ENCODE peak calls at places on chromosomes 1 and 21, in seven cellular contexts. M is HCT116, X is uterus, W is left ventricle myocardium inferior, T is adipocyte, B is IMR-90, F is neural progenitor cell. P is an unnamed sample. For H3K9me3, the result is how much of the 10 kb centered on the place peaks cover.

GRCh38 chr1:169295846-169296245 is 71.8 kb downstream of the NME7 start:
- DNase-seq in M (no peak), X (no peak), W (no peak), T (no peak), B (no peak), F (no peak), P (no peak)

GRCh38 chr1:202562443-202563060 is 147.7 kb downstream of the SYT2 start:
- DNase-seq in M (no peak), X (no peak), W (no peak), T (peak), B (no peak), F (no peak), P (no peak)

GRCh38 chr1:205344010-205344808 is 12.5 kb downstream of the KLHDC8A start:
- DNase-seq in M (no peak), X (no peak), W (no peak), T (peak), B (no peak), F (peak), P (no peak)

GRCh38 chr1:234731371-234732085 is 121.5 kb upstream of the IRF2BP2 start:
- DNase-seq in M (peak), X (no peak), W (no peak), T (peak), B (peak), F (no peak), P (peak)

GRCh38 chr1:234579967-234580366 is 30.0 kb downstream of the IRF2BP2 start:
- DNase-seq in M (no peak), X (no peak), W (no peak), T (peak), B (no peak), F (no peak), P (no peak)

GRCh38 chr1:158371188-158371953 is 17.7 kb downstream of the CD1E start:
- DNase-seq in M (no peak), X (no peak), W (no peak), T (no peak), B (no peak), F (no peak), P (no peak)

GRCh38 chr1:162357681-162358266 is 18.9 kb downstream of the SPATA46 start:
- DNase-seq in M (peak), X (no peak), W (no peak), T (peak), B (peak), F (peak), P (no peak)

GRCh38 chr1:81010156-81010555 is 790.6 kb upstream of the ADGRL2 start:
- DNase-seq in M (no peak), X (no peak), W (no peak), T (no peak), B (no peak), F (no peak), P (no peak)

GRCh38 chr1:204461331-204462228 is 33.0 kb downstream of the PIK3C2B start:
- DNase-seq in M (no peak), X (no peak), W (peak), T (no peak), B (no peak), F (no peak), P (no peak)

GRCh38 chr21:42991992-42992740 is 17.8 kb downstream of the PKNOX1 start:
- DNase-seq in M (no peak), X (peak), W (peak), T (peak), B (peak), F (no peak), P (peak)

GRCh38 chr1:234400773-234401172 is 27.5 kb downstream of the COA6 start:
- DNase-seq in M (no peak), X (no peak), W (no peak), T (peak), B (no peak), F (no peak), P (no peak)

GRCh38 chr1:71667224-71667623 is 586.4 kb upstream of the ZRANB2 start:
- DNase-seq in M (no peak), X (no peak), W (no peak), T (peak), B (peak), F (no peak), P (no peak)

GRCh38 chr1:8903410-8903809 is 24.9 kb upstream of the ENO1 start:
- DNase-seq in M (no peak), X (no peak), W (no peak), T (peak), B (no peak), F (no peak), P (no peak)

GRCh38 chr1:92837062-92837461 is 5.2 kb downstream of the RPL5 start:
- DNase-seq in M (no peak), X (no peak), W (no peak), T (no peak), B (peak), F (no peak), P (no peak)

GRCh38 chr1:245862812-245863540 is 644.1 kb downstream of the SMYD3 start:
- DNase-seq in M (no peak), X (no peak), W (no peak), T (no peak), B (no peak), F (no peak), P (no peak)

GRCh38 chr21:44427241-44428120 is 27.8 kb upstream of the LRRC3 start:
- DNase-seq in M (no peak), X (no peak), W (peak), T (no peak), B (no peak), F (no peak), P (peak)

GRCh38 chr1:53110370-53111072 is 31.9 kb downstream of the SLC1A7 start:
- DNase-seq in M (no peak), X (peak), W (no peak), T (peak), B (peak), F (no peak), P (no peak)

GRCh38 chr1:10059329-10059691 is 26.6 kb downstream of the UBE4B start:
- DNase-seq in M (no peak), X (no peak), W (no peak), T (no peak), B (no peak), F (peak), P (no peak)

GRCh38 chr21:20186186-20186585 is 812.0 kb upstream of the NCAM2 start:
- DNase-seq in M (no peak), X (no peak), W (no peak), T (no peak), B (no peak), F (no peak), P (no peak)

GRCh38 chr1:233424727-233425222 is 97.3 kb downstream of the MAP3K21 start:
- DNase-seq in M (peak), X (no peak), W (no peak), T (peak), B (no peak), F (no peak), P (no peak)

GRCh38 chr1:33161061-33161681 is 20.7 kb downstream of the TRIM62 start:
- DNase-seq in M (no peak), X (peak), W (peak), T (no peak), B (peak), F (peak), P (peak)

GRCh38 chr1:9166289-9167235 is 37.7 kb upstream of the GPR157 start:
- DNase-seq in M (no peak), X (no peak), W (no peak), T (no peak), B (peak), F (no peak), P (no peak)

GRCh38 chr21:21297211-21297610 is 299.0 kb downstream of the NCAM2 start:
- DNase-seq in M (no peak), X (no peak), W (no peak), T (no peak), B (no peak), F (no peak), P (no peak)

GRCh38 chr21:21295303-21295702 is 297.1 kb downstream of the NCAM2 start:
- DNase-seq in M (no peak), X (no peak), W (no peak), T (no peak), B (no peak), F (no peak), P (no peak)

DNA sequence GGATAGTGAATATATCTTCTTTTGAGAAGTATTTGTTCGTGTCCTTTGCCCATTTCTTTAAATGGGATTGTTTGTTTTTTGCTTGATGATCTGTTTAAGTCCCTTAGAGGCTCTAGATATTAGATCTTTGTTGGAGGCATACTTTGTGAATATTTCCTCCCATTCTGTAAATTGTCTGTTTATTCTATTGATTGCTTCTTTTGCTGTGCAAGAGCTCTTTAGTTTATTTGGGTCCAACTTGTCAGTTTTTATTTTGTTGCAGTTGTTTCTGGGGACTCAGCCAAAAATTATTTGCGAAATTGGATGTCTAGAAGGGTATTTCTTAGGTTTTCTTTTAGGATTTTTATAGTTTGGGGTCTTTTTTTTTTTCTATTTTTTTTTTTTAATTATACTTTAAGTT is 302.8 kb downstream of the NCAM2 start:
- DNase-seq in M (no peak), X (no peak), W (no peak), T (no peak), B (no peak), F (no peak), P (no peak)
- H3K9me3 ChIP-seq in M (under half), X (under half), W (under half), T (under half), B (under half), F (under half), P (under half)

DNA sequence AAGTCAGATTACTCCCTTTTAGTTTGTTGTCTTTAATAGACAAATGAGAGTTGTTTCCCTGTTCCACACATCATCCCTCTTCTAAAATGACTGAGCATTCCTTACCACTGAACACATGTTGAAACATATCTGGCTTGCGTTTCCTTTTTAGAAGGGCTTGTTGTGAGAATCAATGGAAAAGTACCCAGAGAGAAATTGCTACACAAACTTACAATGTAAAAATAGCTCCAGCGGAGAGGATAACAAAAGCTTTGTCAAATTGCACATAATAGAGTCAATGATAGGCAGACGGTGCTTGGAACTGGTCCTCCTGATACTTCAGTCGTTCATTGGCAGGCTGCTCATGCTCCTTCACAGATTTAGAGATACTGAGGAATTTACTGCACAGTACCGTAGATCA is 123.9 kb downstream of the CYYR1 start:
- DNase-seq in M (no peak), X (no peak), W (no peak), T (peak), B (peak), F (no peak), P (no peak)
- H3K9me3 ChIP-seq in M (under half), X (under half), W (under half), T (under half), B (under half), F (under half), P (under half)

GRCh38 chr1:238177351-238177750 is 286.6 kb upstream of the ZP4 start:
- DNase-seq in M (no peak), X (no peak), W (no peak), T (no peak), B (no peak), F (peak), P (no peak)
- H3K9me3 ChIP-seq in M (under half), X (under half), W (under half), T (under half), B (under half), F (under half), P (under half)

DNA sequence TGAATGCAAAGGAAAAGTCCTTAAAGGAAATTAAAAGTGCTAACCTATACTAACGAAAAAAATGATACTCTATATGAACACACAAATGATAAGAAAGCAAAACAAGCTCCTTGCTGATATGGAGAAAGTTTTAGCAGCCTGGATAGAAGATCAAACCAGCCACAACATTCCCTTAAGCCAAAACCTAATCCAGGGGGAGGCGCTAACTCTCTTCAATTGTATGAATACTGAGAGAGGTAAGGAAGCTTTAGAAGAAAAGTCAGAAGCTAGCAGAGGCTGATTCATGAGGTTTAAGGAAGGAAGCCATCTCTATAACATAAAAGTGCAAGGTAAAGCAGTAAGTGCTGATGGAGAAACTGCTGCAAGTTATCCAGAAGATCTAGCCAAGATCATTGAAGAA is 3.4 kb downstream of the KRTAP23-1 start:
- DNase-seq in M (no peak), X (no peak), W (no peak), T (no peak), B (no peak), F (peak), P (no peak)
- H3K9me3 ChIP-seq in M (under half), X (under half), W (under half), T (under half), B (under half), F (under half), P (under half)

DNA sequence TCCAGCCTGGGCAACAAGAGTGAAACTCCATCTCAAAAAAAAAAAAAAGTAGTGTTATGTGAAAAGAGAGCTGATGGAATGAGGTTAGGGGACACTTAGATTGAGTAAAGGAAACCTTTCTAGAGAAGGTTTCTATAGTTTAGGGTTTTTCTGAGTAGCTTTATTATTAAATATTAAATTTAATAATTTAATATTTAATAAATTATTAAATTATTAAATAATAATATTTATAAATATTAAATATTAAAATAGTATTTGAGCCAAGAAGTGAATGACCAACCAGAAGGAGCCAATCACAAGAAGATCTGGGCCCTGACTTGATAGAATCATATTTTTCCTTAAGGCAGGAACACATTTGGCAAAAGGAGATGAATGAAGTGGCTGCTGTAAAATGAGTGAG is 50.7 kb downstream of the ALG6 start:
- DNase-seq in M (no peak), X (no peak), W (no peak), T (no peak), B (no peak), F (no peak), P (no peak)
- H3K9me3 ChIP-seq in M (under half), X (under half), W (under half), T (under half), B (under half), F (under half), P (under half)

GRCh38 chr1:244100276-244100675 is 49.2 kb downstream of the ZBTB18 start:
- DNase-seq in M (no peak), X (no peak), W (no peak), T (no peak), B (no peak), F (no peak), P (no peak)
- H3K9me3 ChIP-seq in M (under half), X (under half), W (under half), T (under half), B (under half), F (under half), P (under half)

GRCh38 chr1:163670980-163671757 is 349.4 kb downstream of the NUF2 start:
- DNase-seq in M (no peak), X (no peak), W (no peak), T (no peak), B (no peak), F (no peak), P (no peak)
- H3K9me3 ChIP-seq in M (under half), X (under half), W (under half), T (under half), B (under half), F (under half), P (under half)

GRCh38 chr1:2946999-2947650 is 74.1 kb upstream of the ACTRT2 start:
- DNase-seq in M (no peak), X (no peak), W (no peak), T (no peak), B (no peak), F (no peak), P (no peak)
- H3K9me3 ChIP-seq in M (under half), X (under half), W (under half), T (under half), B (half or more), F (under half), P (under half)

GRCh38 chr1:246987083-246987690 is 20.7 kb downstream of the ZNF695 start:
- DNase-seq in M (no peak), X (no peak), W (no peak), T (no peak), B (no peak), F (no peak), P (no peak)
- H3K9me3 ChIP-seq in M (under half), X (under half), W (half or more), T (half or more), B (under half), F (half or more), P (under half)

P was measured in SJSA1.